ENCODE peak calls at places on chromosomes 5 and 9, in six cellular contexts. O is neural progenitor cell, N is OCI-LY7, G is GM23248, X is SK-N-SH, C is MM.1S. F is an unnamed sample.

GRCh38 chr9:93080406-93080805 is 15.6 kb upstream of the CARD19 start:
- DNase-seq in O (peak; percentile 0), C (no peak), X (no peak), N (no peak), G (no peak), F (no peak)

GRCh38 chr9:35905912-35906679 is at the start of gene HRCT1:
- DNase-seq in N (no peak), C (no peak), O (no peak), G (peak; percentile 97), X (no peak), F (no peak)

GRCh38 chr5:107265268-107265667 is 405.5 kb downstream of the EFNA5 start:
- DNase-seq in G (no peak), O (no peak), C (no peak), X (no peak), N (no peak), F (no peak)

GRCh38 chr5:149636861-149637246 is 55.6 kb downstream of the ARHGEF37 start:
- DNase-seq in N (peak; percentile 59), C (peak; percentile 27), X (peak; percentile 81), O (peak; percentile 80), G (peak; percentile 90), F (peak; percentile 96)

GRCh38 chr9:99135498-99135897 is 30.6 kb downstream of the TGFBR1 start:
- DNase-seq in X (no peak), C (no peak), N (peak; percentile 16), G (no peak), O (no peak), F (no peak)

GRCh38 chr9:14466828-14467227 is 152.9 kb upstream of the NFIB start:
- DNase-seq in N (no peak), C (no peak), O (no peak), X (no peak), G (no peak), F (no peak)

GRCh38 chr5:15375557-15375956 is 124.4 kb upstream of the FBXL7 start:
- DNase-seq in X (no peak), N (no peak), G (no peak), C (no peak), O (no peak), F (no peak)

GRCh38 chr9:110048473-110048975 is 159.4 kb downstream of the C9orf152 start:
- DNase-seq in C (peak; percentile 90), G (peak; percentile 85), X (peak; percentile 85), N (peak; percentile 88), O (peak; percentile 89), F (peak; percentile 83)

GRCh38 chr5:145531038-145531734 is 304.0 kb downstream of the PRELID2 start:
- DNase-seq in X (no peak), C (no peak), N (no peak), G (peak; percentile 56), O (no peak), F (no peak)

GRCh38 chr9:75064307-75065025 is 23.5 kb downstream of the NMRK1 start:
- DNase-seq in X (no peak), O (no peak), G (peak; percentile 88), N (no peak), C (no peak), F (no peak)

GRCh38 chr5:170769898-170770416 is 13.6 kb upstream of the GABRP start:
- DNase-seq in G (no peak), O (no peak), X (no peak), C (no peak), N (no peak), F (peak; percentile 68)

GRCh38 chr5:32551194-32551593 is 34.2 kb upstream of the SUB1 start:
- DNase-seq in X (no peak), O (no peak), G (no peak), C (no peak), N (no peak), F (no peak)

GRCh38 chr5:21007781-21008180 is 1019.8 kb upstream of the CDH18 start:
- DNase-seq in N (no peak), O (no peak), X (no peak), C (no peak), G (no peak), F (no peak)

GRCh38 chr5:131005963-131006684 is 158.9 kb downstream of the HINT1 start:
- DNase-seq in N (no peak), X (no peak), O (peak; percentile 33), C (no peak), G (no peak), F (peak; percentile 47)

GRCh38 chr5:132209901-132210545 is 17.6 kb downstream of the P4HA2 start:
- DNase-seq in C (no peak), N (no peak), X (no peak), G (no peak), O (no peak), F (no peak)

GRCh38 chr9:109109962-109110325 is 9.8 kb downstream of the TMEM245 start:
- DNase-seq in G (no peak), X (no peak), C (no peak), N (no peak), O (peak; percentile 18), F (no peak)

GRCh38 chr9:137721899-137722298 is 103.1 kb downstream of the EHMT1 start:
- DNase-seq in N (no peak), O (no peak), C (no peak), G (no peak), X (no peak), F (no peak)

GRCh38 chr5:102590467-102590866 is 91.7 kb upstream of the SLCO6A1 start:
- DNase-seq in O (no peak), X (no peak), N (no peak), G (no peak), C (no peak), F (no peak)

GRCh38 chr5:178624626-178625546 is 2.0 kb downstream of the CLK4 start:
- DNase-seq in G (peak; percentile 73), C (no peak), N (no peak), X (no peak), O (peak; percentile 6), F (peak; percentile 32)

GRCh38 chr5:124528838-124529237 is 217.6 kb downstream of the ZNF608 start:
- DNase-seq in O (no peak), N (no peak), C (no peak), G (peak; percentile 12), X (no peak), F (no peak)

GRCh38 chr5:159971514-159971913 is 37.4 kb upstream of the TTC1 start:
- DNase-seq in O (no peak), N (no peak), G (no peak), C (no peak), X (no peak), F (peak; percentile 32)

GRCh38 chr5:58201922-58202648 is 257.8 kb downstream of the PLK2 start:
- DNase-seq in G (no peak), C (no peak), X (no peak), N (no peak), O (no peak), F (no peak)

GRCh38 chr9:68739631-68740174 is 34.7 kb downstream of the PIP5K1B start:
- DNase-seq in G (no peak), X (no peak), C (no peak), N (no peak), O (no peak), F (no peak)

GRCh38 chr5:144798595-144798994 is 627.9 kb downstream of the KCTD16 start:
- DNase-seq in C (no peak), O (no peak), X (no peak), N (no peak), G (no peak), F (peak; percentile 1)

GRCh38 chr5:1323803-1324173 is 21.1 kb downstream of the CLPTM1L start:
- DNase-seq in X (no peak), N (no peak), C (no peak), G (no peak), O (no peak), F (no peak)

GRCh38 chr5:166724284-166724683 is 1567.2 kb upstream of the WWC1 start:
- DNase-seq in O (no peak), N (no peak), G (no peak), X (no peak), C (no peak), F (no peak)
- TF ChIP-seq EZH2phosphoT487 in O (no peak), N (no peak), G (no peak), X (no peak), C (no peak), F (no peak)

DNA sequence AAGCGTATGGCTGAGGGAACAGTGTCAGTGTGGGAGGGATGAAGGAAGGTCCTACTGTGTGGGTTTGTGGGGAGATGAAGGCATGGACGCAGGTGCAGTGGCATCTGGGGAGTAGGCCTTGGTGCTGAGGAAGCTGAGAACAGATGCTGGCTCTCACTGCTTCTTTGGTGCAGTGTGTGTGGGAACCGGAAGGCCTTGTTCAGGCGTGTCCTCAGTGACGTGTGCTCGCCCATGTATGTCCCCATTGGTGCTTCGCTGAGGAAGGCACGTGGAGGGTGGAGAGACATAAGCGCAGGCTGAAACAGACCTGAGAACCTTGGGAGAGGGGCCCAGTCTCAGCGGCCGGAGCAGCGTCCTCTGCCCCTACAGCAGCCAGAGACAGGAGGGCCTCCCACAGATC is 18.7 kb downstream of the ADAMTS13 start:
- DNase-seq in X (no peak), N (no peak), G (no peak), C (no peak), O (no peak), F (no peak)
- TF ChIP-seq EZH2phosphoT487 in X (no peak), N (no peak), G (no peak), C (no peak), O (no peak), F (no peak)

DNA sequence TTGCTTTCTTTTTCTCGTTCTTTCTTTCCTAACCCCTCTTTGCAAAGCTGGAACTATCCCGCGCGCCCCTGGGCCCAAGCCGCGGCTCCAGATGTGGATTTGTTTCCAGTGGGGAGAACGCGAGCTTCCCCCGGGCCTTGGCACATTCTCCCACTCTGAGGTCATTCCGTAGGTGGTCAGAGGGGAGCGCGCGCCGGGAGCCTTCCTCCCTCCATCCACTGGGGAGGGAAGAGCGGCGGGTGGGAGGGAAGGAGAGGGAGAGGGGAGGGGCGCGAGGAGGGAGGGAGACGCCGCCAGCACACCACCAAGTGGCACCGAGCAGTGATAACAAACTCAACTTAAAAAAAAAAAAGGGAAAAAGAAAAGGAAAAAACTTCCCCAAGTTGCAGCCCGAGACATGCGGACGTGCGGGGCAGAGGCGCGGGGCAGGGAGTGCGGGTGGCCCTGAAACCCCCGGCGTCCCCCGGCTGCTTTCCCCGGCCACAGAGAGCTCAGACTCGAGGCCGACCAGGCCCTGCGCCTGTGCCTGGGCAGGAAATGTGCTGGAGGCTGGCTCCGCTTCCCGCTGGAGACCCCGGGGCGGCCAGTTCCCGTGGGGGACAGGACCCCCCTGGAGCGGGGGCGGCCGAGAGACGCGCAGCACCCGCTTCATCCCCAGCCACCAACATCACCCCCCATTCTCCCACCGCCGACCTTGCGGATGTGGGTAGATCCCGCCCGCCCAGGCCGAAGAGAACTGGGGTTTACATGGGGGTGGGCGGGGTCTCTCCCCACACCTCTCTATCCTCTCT is 3.1 kb downstream of the IER5L start:
- DNase-seq in C (peak; percentile 31), G (peak; percentile 95), X (peak; percentile 88), O (peak; percentile 79), N (peak; percentile 51), F (peak; percentile 72)
- TF ChIP-seq EZH2phosphoT487 in C (no peak), G (no peak), X (no peak), O (no peak), N (no peak), F (no peak)

GRCh38 chr9:136410500-136411287 is at the start of the genes ENTR1 and PMPCA:
- DNase-seq in N (peak; percentile 93), O (peak; percentile 96), G (peak; percentile 95), C (peak; percentile 94), X (peak; percentile 99), F (peak; percentile 96)

GRCh38 chr9:136411358-136411757 is 900 bp downstream of the PMPCA start:
- DNase-seq in X (no peak), N (no peak), O (no peak), G (peak; percentile 42), C (no peak), F (no peak)

GRCh38 chr9:136412912-136413420 is 2.5 kb downstream of the PMPCA start:
- DNase-seq in C (no peak), O (no peak), G (peak; percentile 33), X (no peak), N (no peak), F (no peak)

GRCh38 chr9:136407911-136408310 is 2.5 kb downstream of the ENTR1 start:
- DNase-seq in C (no peak), X (no peak), O (no peak), N (no peak), G (no peak), F (no peak)

GRCh38 chr9:136409557-136410455 is 608 bp downstream of the ENTR1 start:
- DNase-seq in N (peak; percentile 61), G (peak; percentile 78), C (peak; percentile 39), O (peak; percentile 67), X (peak; percentile 80), F (peak; percentile 48)
- TF ChIP-seq EZH2phosphoT487 in N (no peak), G (no peak), C (no peak), O (no peak), X (no peak), F (no peak)